ENCODE peak calls at places on chromosome 17, in ten cellular contexts. Y, L, B, Q, J, F, A, H, X and M are unnamed samples.

GRCh38 chr17:80315517-80316182 is 55.0 kb downstream of the RNF213 start:
- DNase-seq in A (no peak), J (no peak), L (no peak), X (no peak), H (no peak), Q (no peak), Y (no peak), F (no peak), B (no peak), M (no peak)

GRCh38 chr17:3598078-3598477 is 11.1 kb downstream of the TRPV1 start:
- DNase-seq in H (no peak), A (no peak), J (no peak), X (no peak), L (no peak), B (no peak), Q (no peak), F (no peak), Y (no peak), M (no peak)

GRCh38 chr17:2592974-2593845 is at the start of gene PAFAH1B1:
- DNase-seq in B (peak), J (peak), L (peak), Q (peak), A (peak), Y (peak), H (peak), F (peak), X (peak), M (peak)

GRCh38 chr17:18187816-18188761 is 4.5 kb downstream of the ALKBH5 start:
- DNase-seq in J (no peak), B (no peak), L (no peak), F (no peak), X (no peak), A (no peak), Y (no peak), H (peak), Q (no peak), M (no peak)

GRCh38 chr17:50256826-50257573 is 17.3 kb upstream of the TMEM92 start:
- DNase-seq in H (no peak), X (no peak), A (no peak), Q (no peak), J (no peak), B (no peak), L (no peak), F (peak), Y (no peak), M (no peak)

GRCh38 chr17:66567234-66568170 is 265.1 kb downstream of the PRKCA start:
- DNase-seq in H (peak), A (peak), B (peak), F (peak), Q (peak), X (peak), J (peak), Y (peak), L (no peak), M (peak)

GRCh38 chr17:61583242-61583641 is 7.8 kb downstream of the NACA2 start:
- DNase-seq in Y (no peak), B (peak), A (no peak), L (no peak), J (no peak), Q (no peak), X (peak), F (no peak), H (peak), M (no peak)

GRCh38 chr17:68771867-68772515 is 170.8 kb upstream of the FAM20A start:
- DNase-seq in J (no peak), X (peak), A (no peak), L (peak), F (peak), H (peak), B (peak), Y (no peak), Q (no peak), M (no peak)

GRCh38 chr17:7021993-7022778 is 664 bp upstream of the BCL6B start:
- DNase-seq in A (peak), H (peak), Y (peak), F (peak), X (no peak), J (peak), Q (peak), L (no peak), B (peak), M (peak)

DNA sequence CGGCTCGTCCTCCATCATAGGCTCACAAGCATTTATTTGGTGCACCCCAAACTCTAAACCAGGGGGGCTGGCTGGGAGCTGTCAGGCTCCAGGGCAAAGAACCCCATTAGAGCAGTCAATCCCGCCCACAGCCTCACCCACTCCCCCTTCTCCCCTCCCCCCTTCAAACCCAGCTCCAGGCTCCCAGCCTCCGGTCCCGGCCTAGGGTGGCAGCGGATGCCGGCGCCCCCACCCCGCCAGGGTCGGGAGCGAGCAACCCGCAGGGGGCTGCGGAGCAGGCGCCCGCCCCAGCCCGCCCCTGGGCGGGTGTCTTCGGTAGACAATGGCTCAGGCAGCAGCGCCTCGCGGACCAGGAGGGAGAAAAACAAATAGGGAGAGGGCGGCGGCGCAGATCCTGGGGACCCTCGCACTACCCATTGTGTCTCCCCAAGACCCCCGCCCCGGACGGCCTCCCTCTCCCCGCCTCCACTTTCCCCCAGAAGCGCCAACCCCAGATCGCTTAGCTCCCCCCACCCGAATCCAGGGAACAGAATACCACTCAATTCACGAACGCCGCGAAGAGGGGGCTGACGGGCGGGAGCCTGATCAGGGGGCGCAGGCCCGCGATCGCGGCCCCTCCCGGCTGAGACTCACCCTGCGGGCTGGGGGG is 565 bp downstream of the FAM171A2 start:
- DNase-seq in B (no peak), J (no peak), F (no peak), H (no peak), Q (no peak), A (peak), Y (no peak), X (no peak), L (no peak), M (no peak)
- TF ChIP-seq CTCF in B (no peak), J (no peak), F (no peak), H (no peak), Q (no peak), A (no peak), Y (no peak), X (no peak), L (no peak), M (no peak)

GRCh38 chr17:57108656-57109392 is 23.8 kb downstream of the AKAP1 start:
- DNase-seq in H (no peak), L (no peak), A (no peak), J (no peak), Q (no peak), B (no peak), X (no peak), Y (no peak), F (no peak), M (no peak)

GRCh38 chr17:57104461-57105175 is 19.6 kb downstream of the AKAP1 start:
- DNase-seq in Q (no peak), F (no peak), J (no peak), B (no peak), A (no peak), H (peak), X (no peak), L (no peak), Y (no peak), M (no peak)

GRCh38 chr17:57107498-57108101 is 22.6 kb downstream of the AKAP1 start:
- DNase-seq in Y (no peak), B (no peak), J (no peak), H (peak), A (no peak), L (no peak), X (no peak), Q (no peak), F (no peak), M (no peak)

GRCh38 chr17:57106107-57106835 is 21.2 kb downstream of the AKAP1 start:
- DNase-seq in Y (no peak), H (no peak), F (no peak), A (peak), J (no peak), B (no peak), X (no peak), Q (peak), L (no peak), M (no peak)

GRCh38 chr17:57106836-57107497 is 21.9 kb downstream of the AKAP1 start:
- DNase-seq in J (no peak), X (no peak), Y (no peak), Q (no peak), L (no peak), H (no peak), A (no peak), B (no peak), F (no peak), M (no peak)
- TF ChIP-seq CTCF in J (no peak), X (no peak), Y (no peak), Q (peak), L (no peak), H (no peak), A (no peak), B (no peak), F (no peak), M (no peak)

GRCh38 chr17:33522623-33523022 is 229.5 kb upstream of the ASIC2 start:
- DNase-seq in H (no peak), B (no peak), Q (no peak), L (no peak), Y (no peak), J (no peak), F (no peak), X (no peak), A (peak), M (no peak)
- TF ChIP-seq CTCF in H (no peak), B (no peak), Q (peak), L (no peak), Y (no peak), J (no peak), F (no peak), X (no peak), A (peak), M (no peak)

GRCh38 chr17:28663723-28664122 is 1.7 kb downstream of the SUPT6H start:
- DNase-seq in X (no peak), Q (no peak), F (no peak), B (no peak), Y (no peak), L (no peak), H (no peak), J (no peak), A (no peak), M (no peak)

GRCh38 chr17:28665994-28666393 is 4.0 kb downstream of the SUPT6H start:
- DNase-seq in F (no peak), Y (no peak), L (no peak), H (no peak), X (no peak), B (no peak), Q (no peak), J (no peak), A (no peak), M (no peak)

GRCh38 chr17:28657756-28658155 is 4.0 kb downstream of the SDF2 start:
- DNase-seq in B (peak), Y (no peak), L (no peak), H (peak), X (no peak), A (no peak), J (no peak), Q (no peak), F (no peak), M (no peak)

GRCh38 chr17:28662527-28662829 is 473 bp downstream of the SUPT6H start:
- DNase-seq in Q (no peak), B (no peak), J (no peak), H (no peak), A (no peak), X (no peak), L (no peak), Y (no peak), F (no peak), M (no peak)

DNA sequence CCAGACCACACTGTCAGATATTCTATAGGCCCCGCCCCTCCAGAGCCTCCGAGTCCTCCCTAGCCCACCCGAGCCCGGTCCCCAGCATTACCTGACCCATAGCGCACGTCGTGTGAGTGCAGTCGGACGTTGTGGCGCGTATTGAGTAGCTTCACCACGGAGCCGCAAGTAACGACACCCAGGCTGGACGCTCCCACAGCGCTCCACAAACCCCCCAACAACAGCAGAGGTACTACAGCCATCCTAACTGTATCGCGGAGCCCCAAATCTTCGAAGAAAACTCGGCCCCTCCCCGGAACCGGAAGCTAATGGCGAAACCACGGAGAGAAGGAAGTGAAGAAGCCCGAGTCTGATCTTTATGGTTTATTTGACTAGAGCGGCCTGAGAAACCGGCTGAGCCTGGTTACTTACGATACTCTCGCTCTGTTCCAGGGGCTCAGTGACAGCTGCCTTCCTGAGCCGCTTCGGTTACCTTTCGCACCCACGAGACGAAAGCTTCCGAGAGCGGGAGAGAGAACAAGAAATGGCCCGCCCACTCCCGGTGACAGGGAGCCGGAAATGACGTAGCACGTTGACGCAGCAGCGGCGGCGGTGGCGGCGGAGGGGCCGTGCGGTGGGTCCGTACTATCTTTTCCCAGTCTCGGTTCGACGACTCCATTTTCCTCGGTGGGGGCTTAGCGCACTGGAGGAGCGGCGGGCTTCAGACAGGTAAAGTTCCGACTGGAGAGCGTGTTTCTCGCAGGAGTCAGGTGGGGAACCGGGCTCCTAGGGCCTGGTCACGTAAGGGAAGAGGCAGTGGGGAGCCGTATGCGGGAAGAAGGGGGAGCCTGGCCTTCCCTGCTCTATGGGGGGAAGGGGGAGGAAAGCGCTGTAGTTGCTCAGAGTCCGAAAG is at the start of the genes SDF2 and SUPT6H:
- DNase-seq in Q (peak), A (peak), L (peak), H (peak), J (peak), X (no peak), B (peak), F (peak), Y (peak), M (peak)
- TF ChIP-seq CTCF in Q (no peak), A (no peak), L (no peak), H (no peak), J (peak), X (no peak), B (no peak), F (peak), Y (no peak), M (no peak)